ENCODE peak calls at places on chromosomes 4 and X, in six cellular contexts. X is AG04450, U is fibroblast of lung, L is choroid plexus epithelial cell, S is brain microvascular endothelial cell, P is pancreas. G is an unnamed sample.

GRCh38 chr4:106522839-106523238 is 154.3 kb upstream of the GIMD1 start:
- DNase-seq in X (no peak), U (no peak), L (peak; percentile 55), S (peak; percentile 31), P (no peak), G (no peak)

GRCh38 chr4:44160776-44161377 is 287.7 kb downstream of the KCTD8 start:
- DNase-seq in X (no peak), U (no peak), L (no peak), S (no peak), P (no peak), G (no peak)

GRCh38 chrX:18424482-18425198 is 768 bp upstream of the CDKL5 start:
- DNase-seq in X (peak; percentile 36), U (peak; percentile 57), L (peak; percentile 52), S (peak; percentile 26), P (peak; percentile 46), G (peak; percentile 5)

GRCh38 chr4:98929341-98930267 is 671 bp upstream of the EIF4E start:
- DNase-seq in X (peak; percentile 81), U (peak; percentile 93), L (peak; percentile 92), S (peak; percentile 97), P (no peak), G (no peak)

GRCh38 chrX:112947981-112948380 is 107.3 kb upstream of the AMOT start:
- DNase-seq in X (no peak), U (no peak), L (no peak), S (no peak), P (no peak), G (no peak)

GRCh38 chr4:121738780-121739547 is 26.0 kb downstream of the SMIM43 start:
- DNase-seq in X (peak; percentile 64), U (peak; percentile 92), L (peak; percentile 29), S (no peak), P (no peak), G (no peak)

GRCh38 chrX:150857453-150857852 is 41.0 kb downstream of the CD99L2 start:
- DNase-seq in X (no peak), U (no peak), L (no peak), S (no peak), P (no peak), G (no peak)

GRCh38 chr4:2289311-2289954 is 27.5 kb upstream of the MXD4 start:
- DNase-seq in X (no peak), U (no peak), L (no peak), S (no peak), P (no peak), G (no peak)

GRCh38 chr4:79224777-79225104 is 101.1 kb downstream of the NAA11 start:
- DNase-seq in X (no peak), U (no peak), L (no peak), S (no peak), P (no peak), G (no peak)
- H3K4me3 ChIP-seq in X (no peak overlapping the region), U (no peak overlapping the region), L (no peak overlapping the region), S (no peak overlapping the region), P (no peak overlapping the region), G (no peak overlapping the region)

GRCh38 chr4:89055157-89056080 is 1.6 kb downstream of the FAM13A start:
- DNase-seq in X (no peak), U (peak; percentile 8), L (peak; percentile 10), S (no peak), P (no peak), G (no peak)

GRCh38 chr4:89054627-89055026 is 2.4 kb downstream of the FAM13A start:
- DNase-seq in X (no peak), U (no peak), L (no peak), S (no peak), P (no peak), G (no peak)

GRCh38 chr4:89056292-89056952 is 563 bp downstream of the FAM13A start:
- DNase-seq in X (no peak), U (no peak), L (no peak), S (no peak), P (no peak), G (no peak)

DNA sequence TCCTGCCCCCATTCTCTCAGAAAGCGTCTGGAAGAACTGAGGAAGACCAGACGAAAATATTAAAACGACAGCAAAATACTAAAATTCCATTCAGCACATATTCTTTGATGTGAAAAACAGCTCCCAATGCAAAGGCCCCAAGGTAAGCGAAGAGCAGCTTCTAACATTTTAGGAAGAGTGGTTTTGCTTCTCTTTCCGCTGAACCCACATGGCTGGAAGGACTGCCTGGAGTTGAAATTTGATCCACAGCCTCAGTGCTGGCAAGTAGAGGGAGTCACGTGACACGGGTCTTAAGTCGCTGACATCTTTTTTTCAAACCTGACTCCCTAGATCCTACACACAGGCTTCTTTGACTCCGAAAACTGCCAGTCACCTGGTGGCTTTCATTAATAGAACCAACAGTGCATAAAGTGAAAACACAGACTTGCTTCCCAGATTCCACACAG is at the start of gene FAM13A:
- DNase-seq in X (peak; percentile 87), U (peak; percentile 98), L (peak; percentile 99), S (peak; percentile 90), P (peak; percentile 69), G (no peak)
- H3K4me3 ChIP-seq in X (peak within 1 kb of the TSS; percentile 69), U (peak within 1 kb of the TSS; percentile 68), L (peak within 1 kb of the TSS; percentile 55), S (peak within 1 kb of the TSS; percentile 54), P (peak within 1 kb of the TSS; percentile 46), G (no peak within 1 kb of the TSS)

GRCh38 chrX:255923-256331 is 25.3 kb upstream of the PLCXD1 start:
- DNase-seq in X (no peak), U (no peak), L (no peak), S (no peak), P (peak; percentile 31), G (no peak)
- H3K4me3 ChIP-seq in X (no peak overlapping the region), U (no peak overlapping the region), L (no peak overlapping the region), S (no peak overlapping the region), P (no peak overlapping the region), G (no peak overlapping the region)

GRCh38 chr4:37068580-37068979 is 176.0 kb upstream of the NWD2 start:
- DNase-seq in X (no peak), U (no peak), L (no peak), S (no peak), P (no peak), G (no peak)

DNA sequence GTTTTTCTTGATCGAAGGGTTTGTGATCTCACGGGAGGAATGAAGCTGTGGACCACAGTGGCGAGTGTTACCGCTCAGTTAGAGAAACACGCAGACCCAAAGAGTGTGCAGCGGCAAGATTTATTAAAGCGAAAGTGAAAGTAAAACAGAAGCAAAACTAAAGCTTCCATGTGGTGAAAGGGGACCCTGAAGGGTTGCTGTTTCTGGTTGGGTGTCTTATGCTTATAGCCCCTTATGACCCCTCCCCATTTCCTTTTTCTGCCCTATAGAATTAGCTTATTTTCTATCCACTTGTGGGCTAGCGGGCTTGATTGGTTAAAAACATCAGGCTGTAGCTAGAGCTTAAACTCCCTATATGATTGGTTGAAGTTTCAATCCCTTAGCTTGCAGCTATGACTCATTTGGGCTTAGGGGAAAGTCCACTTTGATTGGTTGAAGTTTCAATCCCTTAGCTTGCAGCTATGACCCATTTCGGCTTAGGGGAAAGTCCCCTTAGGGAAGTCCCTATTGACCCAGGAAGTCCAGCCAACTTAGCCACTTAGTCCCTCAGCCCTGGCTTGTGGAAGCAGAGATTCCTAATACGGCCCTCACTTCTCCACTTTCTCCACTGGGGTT is 171.2 kb upstream of the NWD2 start:
- DNase-seq in X (no peak), U (no peak), L (no peak), S (no peak), P (no peak), G (peak; percentile 8)
- H3K4me3 ChIP-seq in X (no peak overlapping the region), U (no peak overlapping the region), L (no peak overlapping the region), S (no peak overlapping the region), P (no peak overlapping the region), G (no peak overlapping the region)

GRCh38 chr4:70734971-70735370 is 13.2 kb downstream of the RUFY3 start:
- DNase-seq in X (no peak), U (no peak), L (no peak), S (no peak), P (no peak), G (peak; percentile 78)

GRCh38 chr4:70734168-70734954 is 12.6 kb downstream of the RUFY3 start:
- DNase-seq in X (no peak), U (peak; percentile 52), L (peak; percentile 68), S (peak; percentile 41), P (no peak), G (peak; percentile 95)

GRCh38 chr4:70737409-70737808 is 15.6 kb downstream of the RUFY3 start:
- DNase-seq in X (no peak), U (no peak), L (no peak), S (no peak), P (no peak), G (peak; percentile 49)

GRCh38 chr4:70739496-70740337 is 18.0 kb downstream of the RUFY3 start:
- DNase-seq in X (no peak), U (no peak), L (peak; percentile 35), S (no peak), P (no peak), G (no peak)

DNA sequence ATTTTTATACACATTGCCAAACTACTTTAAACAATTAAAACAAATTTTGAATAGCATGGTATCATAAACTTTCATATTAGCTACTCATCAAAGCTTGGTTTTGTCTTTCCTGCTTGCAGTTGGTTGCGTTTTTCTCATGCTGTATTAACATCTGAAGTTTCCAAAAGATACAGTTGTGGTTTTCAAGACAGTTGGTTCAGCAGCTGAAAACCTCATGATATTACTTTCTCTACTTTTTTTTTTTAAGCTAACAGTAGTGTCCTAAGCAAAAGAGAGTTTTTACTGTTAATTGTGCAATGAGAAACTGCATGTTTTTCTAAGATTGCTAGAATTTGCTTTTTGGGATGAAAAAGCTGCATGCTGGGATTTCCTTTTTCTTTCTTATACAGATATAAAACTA is 15.2 kb downstream of the RUFY3 start:
- DNase-seq in X (no peak), U (no peak), L (peak; percentile 56), S (no peak), P (no peak), G (peak; percentile 94)
- H3K4me3 ChIP-seq in X (no peak overlapping the region), U (no peak overlapping the region), L (no peak overlapping the region), S (no peak overlapping the region), P (no peak overlapping the region), G (peak overlapping the region; percentile 45)

GRCh38 chr4:76948441-76949292 is 885 bp upstream of the SEPTIN11 start:
- DNase-seq in X (no peak), U (peak; percentile 75), L (peak; percentile 80), S (peak; percentile 73), P (peak; percentile 86), G (no peak)

GRCh38 chr4:76950846-76951321 is 1.3 kb downstream of the SEPTIN11 start:
- DNase-seq in X (no peak), U (peak; percentile 62), L (peak; percentile 67), S (no peak), P (no peak), G (no peak)

GRCh38 chr4:76950052-76950845 is 697 bp downstream of the SEPTIN11 start:
- DNase-seq in X (no peak), U (peak; percentile 60), L (peak; percentile 58), S (no peak), P (peak; percentile 83), G (peak; percentile 21)

GRCh38 chr4:76949293-76950051 is at the start of gene SEPTIN11:
- DNase-seq in X (peak; percentile 86), U (peak; percentile 95), L (peak; percentile 97), S (peak; percentile 91), P (peak; percentile 96), G (peak; percentile 60)

DNA sequence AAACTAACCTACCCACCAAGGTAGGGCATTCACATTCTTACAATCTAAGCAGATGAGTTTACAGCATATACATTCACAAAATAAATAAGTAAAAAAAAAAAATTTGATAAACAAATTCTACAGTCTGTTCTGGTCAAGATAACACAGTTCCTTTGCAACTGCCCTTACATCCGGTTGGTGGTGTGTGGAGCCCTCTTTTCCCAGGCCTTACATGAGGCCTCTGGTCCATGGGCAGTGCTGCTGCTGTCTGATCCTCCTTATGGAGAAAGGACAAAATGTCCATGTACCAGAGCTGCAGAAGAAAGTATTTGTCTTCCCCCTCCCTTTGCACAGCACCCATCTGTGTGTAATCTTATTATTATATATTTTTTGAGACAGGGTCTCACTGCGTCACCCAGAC is 2.2 kb upstream of the SEPTIN11 start:
- DNase-seq in X (no peak), U (no peak), L (peak; percentile 65), S (no peak), P (no peak), G (no peak)
- H3K4me3 ChIP-seq in X (peak overlapping the region; percentile 90), U (peak overlapping the region; percentile 91), L (peak overlapping the region; percentile 9), S (peak overlapping the region; percentile 93), P (no peak overlapping the region), G (no peak overlapping the region)

GRCh38 chrX:22800806-22801205 is 199.0 kb upstream of the DDX53 start:
- DNase-seq in X (no peak), U (no peak), L (peak; percentile 5), S (no peak), P (no peak), G (no peak)
- H3K4me3 ChIP-seq in X (no peak overlapping the region), U (no peak overlapping the region), L (no peak overlapping the region), S (no peak overlapping the region), P (no peak overlapping the region), G (no peak overlapping the region)